ENCODE peak calls at places on chromosomes 7 and 10, in four cellular contexts. T is CD8-positive, alpha-beta T cell; V is psoas muscle; N is CD4-positive, alpha-beta memory T cell. C is an unnamed sample.

GRCh38 chr7:24531255-24531654 is 42.0 kb upstream of the PALS2 start:
- DNase-seq in T (no peak), N (no peak), V (no peak), C (no peak)

GRCh38 chr10:73779539-73780197 is 2.2 kb upstream of the CHCHD1 start:
- DNase-seq in N (no peak), T (no peak), V (no peak), C (no peak)

GRCh38 chr7:26958834-26959233 is 94.4 kb upstream of the SKAP2 start:
- DNase-seq in N (no peak), T (no peak), V (no peak), C (no peak)

GRCh38 chr10:122571892-122572291 is 11.3 kb downstream of the DMBT1 start:
- DNase-seq in N (no peak), T (no peak), V (no peak), C (no peak)

GRCh38 chr7:8246020-8246419 is 15.9 kb downstream of the ICA1 start:
- DNase-seq in V (no peak), N (no peak), T (no peak), C (no peak)

GRCh38 chr7:44622342-44623151 is 16.1 kb downstream of the OGDH start:
- DNase-seq in V (no peak), N (no peak), T (no peak), C (no peak)

GRCh38 chr7:29588900-29589696 is 25.5 kb downstream of the PRR15 start:
- DNase-seq in N (peak; percentile 5), T (no peak), V (no peak), C (no peak)

GRCh38 chr10:61232780-61233179 is 220.4 kb downstream of the TMEM26 start:
- DNase-seq in V (no peak), N (no peak), T (no peak), C (no peak)

GRCh38 chr7:105493196-105493927 is 28.7 kb downstream of the PUS7 start:
- DNase-seq in N (no peak), V (no peak), T (no peak), C (no peak)

GRCh38 chr7:155856656-155857055 is 44.4 kb upstream of the SHH start:
- DNase-seq in T (no peak), N (no peak), V (no peak), C (no peak)

GRCh38 chr10:43196981-43197833 is 59.0 kb downstream of the CSGALNACT2 start:
- DNase-seq in T (no peak), V (no peak), N (no peak), C (no peak)

GRCh38 chr7:120949393-120949799 is 1.2 kb upstream of the ING3 start:
- DNase-seq in T (no peak), V (no peak), N (no peak), C (no peak)

GRCh38 chr7:17638727-17639126 is 301.6 kb downstream of the SNX13 start:
- DNase-seq in T (no peak), N (no peak), V (no peak), C (no peak)

GRCh38 chr10:130751106-130751840 is 560.2 kb downstream of the TCERG1L start:
- DNase-seq in V (no peak), T (no peak), N (no peak), C (no peak)

GRCh38 chr10:55043540-55043939 is 242.5 kb upstream of the PCDH15 start:
- DNase-seq in N (no peak), V (no peak), T (no peak), C (no peak)

GRCh38 chr10:102067091-102067916 is 2.2 kb downstream of the HPS6 start:
- DNase-seq in V (no peak), N (no peak), T (no peak), C (no peak)

DNA sequence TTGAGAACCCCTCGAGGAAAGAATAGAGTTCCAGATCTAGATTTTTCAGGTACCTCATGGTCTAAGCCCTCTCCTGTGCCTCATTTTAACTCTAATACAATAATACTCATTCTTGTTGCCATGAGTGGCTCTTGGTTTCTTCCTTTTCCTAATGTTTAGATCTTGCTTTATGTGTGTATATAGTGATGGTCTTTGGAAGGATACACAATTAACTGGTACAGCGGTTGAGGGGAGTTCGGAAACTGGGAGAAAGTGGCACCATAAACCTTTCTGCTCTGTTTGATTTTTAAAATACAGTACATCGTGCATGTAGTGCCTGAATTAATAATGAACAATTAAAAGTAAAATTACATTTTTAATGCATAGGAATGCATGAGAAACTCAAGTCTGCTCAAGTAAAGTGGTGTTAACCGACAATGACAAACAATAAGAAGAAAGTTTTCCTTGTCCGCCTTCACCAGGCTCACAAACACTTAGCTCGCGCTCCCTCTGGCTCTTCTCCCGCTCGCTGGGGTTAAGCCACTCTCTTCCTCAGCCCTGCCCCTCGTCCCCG is 386 bp upstream of the EIF4EBP2 start:
- DNase-seq in T (no peak), N (no peak), V (no peak), C (no peak)
- H3K27ac ChIP-seq in T (peak overlapping the region; percentile 76), N (peak overlapping the region; percentile 86), V (peak overlapping the region; percentile 100), C (peak overlapping the region; percentile 82)

DNA sequence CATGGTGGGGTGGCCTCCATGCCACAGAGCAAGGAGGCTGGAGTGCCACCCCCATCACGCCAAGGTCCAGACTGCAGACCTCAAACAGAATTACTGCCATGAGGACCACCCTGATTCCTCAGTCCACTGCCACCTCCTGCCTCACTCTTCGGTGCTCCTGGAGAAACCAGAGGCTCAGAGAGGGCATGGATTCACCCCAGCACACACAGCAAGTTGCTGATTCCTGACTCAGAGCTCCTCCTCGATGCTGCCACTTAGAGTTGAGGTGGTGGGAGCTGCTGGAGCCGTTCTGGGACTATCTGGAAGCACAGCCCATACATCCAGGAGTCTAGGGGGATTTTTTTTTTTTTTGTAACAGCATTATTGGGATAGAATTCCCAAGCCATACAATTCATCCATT is 22.0 kb upstream of the MYL10 start:
- DNase-seq in T (no peak), N (no peak), V (no peak), C (no peak)
- H3K4me3 ChIP-seq in T (no peak overlapping the region), N (no peak overlapping the region), V (peak overlapping the region; percentile 46), C (no peak overlapping the region)

GRCh38 chr7:69561256-69561655 is 37.0 kb upstream of the AUTS2 start:
- DNase-seq in N (no peak), T (no peak), V (no peak), C (no peak)
- H3K27ac ChIP-seq in N (no peak overlapping the region), T (no peak overlapping the region), V (no peak overlapping the region), C (no peak overlapping the region)

GRCh38 chr7:106773228-106773627 is 91.9 kb upstream of the PIK3CG start:
- DNase-seq in V (no peak), T (no peak), N (no peak), C (no peak)

GRCh38 chr7:106772655-106773108 is 92.4 kb upstream of the PIK3CG start:
- DNase-seq in V (no peak), N (no peak), T (no peak), C (no peak)

GRCh38 chr7:106774768-106775551 is 90.1 kb upstream of the PIK3CG start:
- DNase-seq in V (no peak), T (no peak), N (no peak), C (no peak)

GRCh38 chr7:106775552-106775936 is 89.5 kb upstream of the PIK3CG start:
- DNase-seq in T (no peak), N (no peak), V (no peak), C (no peak)

DNA sequence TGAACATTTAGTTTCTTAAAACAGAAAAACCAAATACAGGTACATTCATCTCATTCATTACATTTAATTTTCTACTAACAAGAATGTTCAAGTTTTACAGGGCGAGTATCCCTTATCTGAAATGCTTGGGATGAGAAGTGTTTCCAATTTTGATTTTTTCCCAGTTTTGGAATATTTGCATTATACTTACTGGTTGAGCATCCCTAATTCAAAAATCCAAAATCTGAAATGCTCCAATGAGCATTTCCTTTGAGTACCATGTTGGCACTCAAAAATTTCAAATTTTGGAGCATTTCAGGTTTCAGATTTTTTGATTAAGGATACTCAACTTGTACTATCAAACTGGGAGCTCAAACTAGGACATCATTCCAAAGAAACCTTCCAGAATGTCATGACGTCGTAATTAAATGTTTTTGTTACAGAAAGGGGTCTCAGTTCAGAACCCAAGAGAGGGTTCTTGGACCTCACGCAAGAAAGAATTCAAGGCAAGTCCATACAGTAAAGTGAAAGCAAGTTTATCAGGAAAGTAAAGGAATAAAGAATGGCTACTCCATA is 90.8 kb upstream of the PIK3CG start:
- DNase-seq in T (no peak), V (no peak), N (no peak), C (no peak)
- H3K4me3 ChIP-seq in T (no peak overlapping the region), V (no peak overlapping the region), N (no peak overlapping the region), C (no peak overlapping the region)

DNA sequence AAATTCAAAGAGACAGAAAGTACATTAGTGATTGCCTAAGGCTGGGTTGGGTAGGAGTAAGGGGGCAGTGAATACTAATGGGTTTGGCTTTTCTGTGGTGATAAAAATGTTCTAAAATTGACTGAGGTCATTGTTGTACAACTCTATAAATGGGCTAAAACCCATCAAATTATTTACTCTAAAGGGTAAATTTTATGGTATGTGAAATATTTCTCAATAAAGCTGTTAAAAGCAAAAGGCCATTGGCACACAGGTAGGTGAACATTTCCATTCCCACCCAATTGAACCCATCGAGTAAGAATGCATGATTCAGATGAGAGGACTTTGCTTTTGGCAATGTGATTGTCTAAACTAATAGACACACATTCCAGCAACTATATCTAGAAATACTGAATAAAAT is 579.4 kb downstream of the GATA3 start:
- DNase-seq in V (no peak), T (no peak), N (no peak), C (no peak)
- H3K27ac ChIP-seq in V (no peak overlapping the region), T (no peak overlapping the region), N (no peak overlapping the region), C (no peak overlapping the region)

GRCh38 chr10:110241841-110242240 is 34.4 kb downstream of the MXI1 start:
- DNase-seq in N (no peak), V (no peak), T (no peak), C (no peak)
- H3K4me3 ChIP-seq in N (no peak overlapping the region), V (no peak overlapping the region), T (no peak overlapping the region), C (no peak overlapping the region)

GRCh38 chr7:28114056-28114455 is 66.5 kb downstream of the JAZF1 start:
- DNase-seq in N (no peak), V (no peak), T (no peak), C (no peak)
- H3K27ac ChIP-seq in N (no peak overlapping the region), V (no peak overlapping the region), T (no peak overlapping the region), C (no peak overlapping the region)

GRCh38 chr10:15169555-15170407 is 1.3 kb upstream of the NMT2 start:
- DNase-seq in T (peak; percentile 16), N (peak; percentile 73), V (no peak), C (peak; percentile 63)
- H3K4me3 ChIP-seq in T (peak overlapping the region; percentile 42), N (peak overlapping the region; percentile 44), V (peak overlapping the region; percentile 48), C (peak overlapping the region; percentile 56)

GRCh38 chr10:84784749-84785148 is 456.4 kb downstream of the CCSER2 start:
- DNase-seq in V (no peak), T (no peak), N (no peak), C (no peak)
- H3K27ac ChIP-seq in V (no peak overlapping the region), T (no peak overlapping the region), N (no peak overlapping the region), C (no peak overlapping the region)

GRCh38 chr7:31051598-31052503 is at the start of gene ADCYAP1R1:
- DNase-seq in N (no peak), V (peak; percentile 37), T (no peak), C (no peak)
- H3K4me3 ChIP-seq in N (no peak within 1 kb of the TSS), V (peak within 1 kb of the TSS; percentile 62), T (no peak within 1 kb of the TSS), C (no peak within 1 kb of the TSS)

C was measured in effector memory CD4-positive, alpha-beta T cell.